ENCODE peak calls at places on chromosomes 6 and 20, in four cellular contexts. S is Panc1; C is IMR-90; R is CD4-positive, alpha-beta memory T cell. Z is an unnamed sample. For H3K9me3, the result is how much of the 10 kb centered on the place peaks cover.

GRCh38 chr6:138226701-138227315 is 8.5 kb upstream of the PBOV1 start:
- DNase-seq in C (no peak), R (no peak), S (no peak), Z (no peak)

GRCh38 chr20:61599061-61599930 is 347.2 kb downstream of the CDH4 start:
- DNase-seq in S (no peak), R (no peak), C (no peak), Z (no peak)

GRCh38 chr20:32632461-32633354 is 41.0 kb downstream of the C20orf203 start:
- DNase-seq in S (no peak), R (no peak), C (no peak), Z (no peak)

GRCh38 chr6:105209950-105210706 is 30.3 kb upstream of the POPDC3 start:
- DNase-seq in C (peak), R (no peak), S (no peak), Z (no peak)

GRCh38 chr6:18047406-18047805 is 60.0 kb upstream of the KIF13A start:
- DNase-seq in R (no peak), S (no peak), C (peak), Z (no peak)

GRCh38 chr6:76481101-76481500 is 408.6 kb upstream of the IMPG1 start:
- DNase-seq in C (no peak), S (no peak), R (no peak), Z (no peak)

GRCh38 chr6:31796993-31797385 is 1.4 kb upstream of the VARS1 start:
- DNase-seq in R (no peak), S (no peak), C (no peak), Z (no peak)

GRCh38 chr6:166969390-166970002 is 13.1 kb upstream of the RNASET2 start:
- DNase-seq in S (no peak), R (peak), C (no peak), Z (no peak)

GRCh38 chr6:1524040-1524480 is 85.7 kb upstream of the FOXC1 start:
- DNase-seq in R (peak), C (peak), S (no peak), Z (peak)

GRCh38 chr20:46512943-46513844 is at the start of gene ZNF334:
- DNase-seq in C (peak), R (no peak), S (no peak), Z (no peak)

GRCh38 chr20:55253765-55254164 is 751.6 kb downstream of the CBLN4 start:
- DNase-seq in S (no peak), R (no peak), C (no peak), Z (no peak)

GRCh38 chr6:11241154-11241792 is 8.8 kb upstream of the NEDD9 start:
- DNase-seq in S (no peak), C (no peak), R (no peak), Z (no peak)

GRCh38 chr6:37237789-37238188 is 19.8 kb upstream of the TBC1D22B start:
- DNase-seq in S (no peak), C (no peak), R (no peak), Z (no peak)

GRCh38 chr6:1703091-1703855 is 93.6 kb downstream of the FOXC1 start:
- DNase-seq in R (no peak), S (no peak), C (no peak), Z (no peak)

GRCh38 chr6:85191656-85192055 is 258.2 kb upstream of the NT5E start:
- DNase-seq in S (no peak), C (peak), R (no peak), Z (no peak)

GRCh38 chr6:78605909-78606446 is 261.4 kb upstream of the IRAK1BP1 start:
- DNase-seq in R (no peak), S (no peak), C (peak), Z (no peak)

GRCh38 chr20:5667703-5668528 is 82.3 kb upstream of the SHLD1 start:
- DNase-seq in S (no peak), C (no peak), R (no peak), Z (no peak)

GRCh38 chr6:139881251-139881650 is 506.8 kb upstream of the CITED2 start:
- DNase-seq in C (no peak), R (no peak), S (no peak), Z (no peak)

GRCh38 chr6:140043762-140044378 is 669.4 kb upstream of the CITED2 start:
- DNase-seq in R (no peak), S (no peak), C (peak), Z (no peak)

GRCh38 chr6:66558189-66558588 is 851.2 kb upstream of the EYS start:
- DNase-seq in S (no peak), C (no peak), R (no peak), Z (no peak)

GRCh38 chr6:4017847-4018193 is 61.1 kb downstream of the FAM217A start:
- DNase-seq in C (peak), S (no peak), R (no peak), Z (no peak)

GRCh38 chr6:82068721-82069120 is 178.8 kb downstream of the IBTK start:
- DNase-seq in S (no peak), C (no peak), R (no peak), Z (no peak)

GRCh38 chr6:84967389-84967788 is 203.0 kb upstream of the TBX18 start:
- DNase-seq in R (no peak), C (peak), S (peak), Z (no peak)

GRCh38 chr6:17988422-17988944 is 1.0 kb upstream of the KIF13A start:
- DNase-seq in S (no peak), C (no peak), R (no peak), Z (no peak)

GRCh38 chr6:20426177-20427082 is 24.8 kb downstream of the E2F3 start:
- DNase-seq in S (no peak), R (no peak), C (no peak), Z (no peak)

GRCh38 chr6:73879894-73880293 is 183.9 kb downstream of the CD109 start:
- DNase-seq in S (no peak), R (no peak), C (no peak), Z (no peak)

GRCh38 chr6:56514395-56514794 is 128.3 kb downstream of the DST start:
- DNase-seq in R (no peak), C (peak), S (no peak), Z (no peak)

DNA sequence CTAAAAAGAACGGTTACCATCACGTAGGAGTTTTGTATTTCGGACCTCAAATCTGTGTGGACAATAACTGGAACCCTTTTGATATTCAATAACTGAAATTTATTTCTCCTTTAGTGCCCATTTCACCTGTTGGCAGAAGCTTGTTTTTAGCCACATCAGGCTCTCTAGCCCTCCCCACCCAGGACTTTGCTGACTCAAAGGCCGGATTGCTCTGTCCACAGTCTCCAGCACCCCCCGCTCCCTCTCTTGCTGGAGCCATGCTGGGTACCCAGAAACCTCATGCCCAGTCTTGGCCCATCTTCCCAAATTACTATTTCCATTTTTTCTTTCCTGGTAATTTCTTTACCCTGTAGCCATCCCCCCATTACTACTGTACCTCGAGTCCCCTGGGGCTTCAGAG is 55.8 kb upstream of the DUSP22 start:
- DNase-seq in R (no peak), C (no peak), S (no peak), Z (no peak)
- H3K9me3 ChIP-seq in R (under half), C (under half), S (under half), Z (under half)

DNA sequence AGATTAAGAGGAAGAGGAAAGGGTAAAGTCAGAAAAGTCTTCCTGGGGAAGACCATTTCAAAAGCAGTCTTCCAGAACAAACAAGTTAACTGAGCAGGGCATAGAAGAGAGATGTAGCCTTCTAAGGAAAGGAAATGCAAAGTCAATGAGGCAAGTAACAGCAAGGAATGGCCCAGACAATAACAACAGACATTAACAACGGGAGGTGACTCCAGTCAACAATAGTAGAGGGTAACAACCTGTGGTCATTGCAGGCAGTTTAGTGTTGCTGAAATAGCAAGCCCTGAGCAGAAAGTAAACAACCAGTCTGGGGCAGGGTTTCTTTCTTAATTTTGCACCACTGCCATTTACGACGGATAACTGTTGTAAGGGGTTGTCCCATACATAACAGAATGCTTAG is 2.1 kb downstream of the MDN1 start:
- DNase-seq in R (no peak), S (no peak), C (no peak), Z (no peak)
- H3K9me3 ChIP-seq in R (under half), S (under half), C (under half), Z (under half)

GRCh38 chr20:18428490-18429173 is 38.2 kb downstream of the DZANK1 start:
- DNase-seq in C (peak), R (no peak), S (no peak), Z (no peak)
- H3K9me3 ChIP-seq in C (under half), R (under half), S (under half), Z (under half)

GRCh38 chr6:119922814-119923213 is 573.3 kb upstream of the MAN1A1 start:
- DNase-seq in R (no peak), C (no peak), S (no peak), Z (no peak)
- H3K9me3 ChIP-seq in R (under half), C (under half), S (under half), Z (under half)

GRCh38 chr6:170143401-170144150 is 147.3 kb downstream of the DLL1 start:
- DNase-seq in R (no peak), C (no peak), S (no peak), Z (no peak)
- H3K9me3 ChIP-seq in R (under half), C (under half), S (under half), Z (under half)

DNA sequence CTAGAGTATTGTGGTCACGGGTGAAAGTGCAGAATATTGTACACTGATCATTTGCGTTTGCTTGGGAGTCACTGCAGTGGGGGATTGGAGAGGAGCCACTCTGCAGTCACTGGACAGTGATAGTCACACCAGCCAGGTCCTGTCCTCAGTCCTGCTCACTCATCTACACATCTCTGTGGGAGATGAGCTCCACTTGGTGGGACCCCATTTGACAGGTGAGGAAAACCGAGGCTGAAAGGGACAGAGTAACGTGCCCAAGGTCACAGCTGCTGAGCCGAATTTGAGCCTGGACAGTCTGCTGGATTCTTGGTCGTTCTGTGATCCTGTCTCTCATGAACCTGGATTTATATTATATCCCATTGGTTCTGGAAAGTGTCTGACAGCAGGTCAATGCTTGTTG is 17.7 kb upstream of the PHACTR3 start:
- DNase-seq in C (no peak), S (no peak), R (no peak), Z (no peak)
- H3K9me3 ChIP-seq in C (under half), S (under half), R (under half), Z (under half)

DNA sequence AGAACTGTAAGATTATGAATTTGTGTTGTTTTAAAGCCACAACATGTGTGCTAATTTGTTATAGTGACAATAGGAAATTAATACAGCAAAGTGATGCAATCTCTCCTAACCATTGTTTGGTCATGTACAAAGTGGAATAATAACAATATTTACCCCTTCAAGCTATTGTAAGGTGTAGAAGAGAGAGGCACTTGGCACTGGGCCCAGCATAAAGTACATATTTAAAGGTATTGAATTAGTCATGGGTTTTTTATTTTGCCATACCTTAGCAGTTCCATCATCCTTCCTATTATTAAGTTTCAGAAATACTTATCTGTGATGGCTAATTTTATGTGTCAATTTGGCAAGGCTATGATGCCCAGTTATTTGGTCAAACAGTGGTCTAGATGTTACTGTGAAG is 322.4 kb upstream of the TSHZ2 start:
- DNase-seq in C (no peak), R (no peak), S (no peak), Z (no peak)
- H3K9me3 ChIP-seq in C (under half), R (under half), S (under half), Z (under half)

GRCh38 chr6:122501475-122501874 is 29.9 kb upstream of the SERINC1 start:
- DNase-seq in C (no peak), R (no peak), S (no peak), Z (no peak)
- H3K9me3 ChIP-seq in C (under half), R (under half), S (under half), Z (under half)